ENCODE peak calls at places on chromosomes 7 and 10, in four cellular contexts. O is HCT116, L is A549, U is GM23338. Z is an unnamed sample.
A peak's percentile ranks its signal among the peaks of the same experiment; 100 is the strongest.

GRCh38 chr7:50362712-50363282 is 58.3 kb downstream of the IKZF1 start:
- DNase-seq in O (no peak), L (no peak), U (peak; percentile 32), Z (no peak)

GRCh38 chr7:78762625-78763024 is 690.8 kb downstream of the MAGI2 start:
- DNase-seq in O (no peak), L (no peak), U (no peak), Z (no peak)

GRCh38 chr10:43076876-43077420 is at the start of gene RET:
- DNase-seq in O (no peak), L (peak; percentile 65), U (peak; percentile 75), Z (no peak)

GRCh38 chr7:101435461-101436225 is 73.0 kb downstream of the COL26A1 start:
- DNase-seq in O (no peak), L (no peak), U (peak; percentile 41), Z (no peak)

GRCh38 chr10:47261121-47261520 is 38.9 kb upstream of the GDF10 start:
- DNase-seq in O (no peak), L (no peak), U (no peak), Z (no peak)

GRCh38 chr10:26221571-26221970 is 5.0 kb downstream of the GAD2 start:
- DNase-seq in O (no peak), L (no peak), U (peak; percentile 37), Z (no peak)

GRCh38 chr10:21572578-21572977 is 38.5 kb downstream of the MLLT10 start:
- DNase-seq in O (no peak), L (no peak), U (no peak), Z (no peak)

GRCh38 chr7:10930551-10930950 is 43.1 kb upstream of the PHF14 start:
- DNase-seq in O (no peak), L (no peak), U (no peak), Z (no peak)

GRCh38 chr10:100812978-100813377 is 67.6 kb downstream of the PAX2 start:
- DNase-seq in O (no peak), L (no peak), U (no peak), Z (no peak)

GRCh38 chr10:74071151-74071550 is 73.2 kb downstream of the VCL start:
- DNase-seq in O (no peak), L (no peak), U (peak; percentile 58), Z (no peak)

GRCh38 chr10:132654708-132655661 is 117.4 kb downstream of the INPP5A start:
- DNase-seq in O (peak; percentile 7), L (peak; percentile 86), U (peak; percentile 78), Z (no peak)

GRCh38 chr7:158351051-158351450 is 236.6 kb downstream of the PTPRN2 start:
- DNase-seq in O (no peak), L (no peak), U (no peak), Z (no peak)

GRCh38 chr7:96739167-96739566 is 29.5 kb upstream of the SEM1 start:
- DNase-seq in O (no peak), L (no peak), U (no peak), Z (no peak)

GRCh38 chr10:125662616-125663015 is 20.3 kb downstream of the TEX36 start:
- DNase-seq in O (peak; percentile 71), L (no peak), U (no peak), Z (no peak)

GRCh38 chr10:79424221-79425073 is 21.0 kb downstream of the ZCCHC24 start:
- DNase-seq in O (no peak), L (no peak), U (no peak), Z (no peak)
- TF ChIP-seq REST in O (no peak), L (no peak), U (no peak), Z (no peak)

GRCh38 chr10:29604291-29604825 is 30.4 kb downstream of the SVIL start:
- DNase-seq in O (no peak), L (no peak), U (no peak), Z (no peak)
- H3K4me1 ChIP-seq in O (no peaks in the 10 kb centered on the region), L (no peaks in the 10 kb centered on the region), U (peaks cover 13% of the 10 kb centered on the region), Z (peaks cover 14% of the 10 kb centered on the region)

GRCh38 chr10:88841316-88842111 is 10.1 kb downstream of the ANKRD22 start:
- DNase-seq in O (no peak), L (no peak), U (no peak), Z (no peak)
- TF ChIP-seq REST in O (no peak), L (no peak), U (no peak), Z (no peak)

DNA sequence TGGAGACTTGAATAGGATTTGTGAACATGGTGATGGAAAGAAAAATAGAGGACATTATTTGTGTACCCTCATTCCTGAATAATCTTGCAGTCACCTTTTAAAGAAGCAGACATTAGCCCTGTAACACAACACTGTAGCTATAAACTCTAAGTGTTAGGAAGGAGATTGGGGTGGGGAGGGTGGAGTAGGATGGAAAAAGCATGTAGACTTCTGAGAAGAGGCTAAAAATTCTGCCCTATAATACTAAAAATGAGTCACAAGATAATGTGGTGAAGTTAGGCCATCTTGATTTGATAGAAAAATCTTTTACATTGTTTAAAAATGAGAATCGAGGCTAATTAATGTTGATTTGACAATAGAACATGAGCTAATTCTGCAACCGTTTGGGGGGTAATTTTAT is 128.8 kb downstream of the LCOR start:
- DNase-seq in O (no peak), L (no peak), U (no peak), Z (no peak)
- H3K4me1 ChIP-seq in O (no peaks in the 10 kb centered on the region), L (no peaks in the 10 kb centered on the region), U (no peaks in the 10 kb centered on the region), Z (no peaks in the 10 kb centered on the region)

DNA sequence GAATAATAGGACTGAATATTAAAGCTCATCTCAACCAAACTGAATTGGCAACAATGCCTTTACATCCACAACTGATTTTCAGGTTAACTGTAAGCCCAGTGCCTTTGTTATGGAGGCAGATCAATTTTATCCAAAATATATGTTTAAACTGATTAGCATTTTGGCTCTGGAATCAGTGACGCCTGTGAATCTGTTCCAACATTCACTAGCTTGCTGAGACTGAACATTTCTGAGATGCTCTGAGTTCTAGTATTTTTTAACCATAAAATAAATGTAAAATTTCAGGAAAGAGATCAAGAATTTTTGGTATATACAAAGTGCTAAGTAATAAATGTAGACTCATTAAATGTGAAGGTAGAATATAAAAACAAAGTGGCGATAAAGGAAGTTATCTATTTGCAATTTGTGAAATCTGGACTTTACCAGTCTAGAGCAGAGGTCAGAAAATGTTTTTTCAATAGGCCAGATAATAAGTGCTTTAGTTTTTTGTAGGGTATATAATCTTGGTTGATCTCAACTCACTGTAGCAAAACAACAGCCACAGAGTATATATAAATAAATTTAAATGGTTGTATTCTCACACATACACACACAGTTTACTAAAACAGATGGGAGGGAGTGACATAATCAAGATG is 560.3 kb downstream of the ZWINT start:
- DNase-seq in O (no peak), L (no peak), U (no peak), Z (no peak)
- TF ChIP-seq REST in O (no peak), L (no peak), U (no peak), Z (no peak)

GRCh38 chr10:104120903-104121484 is 977 bp upstream of the SFR1 start:
- DNase-seq in O (peak; percentile 98), L (peak; percentile 77), U (peak; percentile 97), Z (peak; percentile 81)
- H3K4me1 ChIP-seq in O (peaks cover 48% of the 10 kb centered on the region), L (peaks cover 58% of the 10 kb centered on the region), U (peaks cover 14% of the 10 kb centered on the region), Z (peaks cover 24% of the 10 kb centered on the region)

GRCh38 chr10:71948496-71949067 is 15.6 kb upstream of the CHST3 start:
- DNase-seq in O (no peak), L (no peak), U (no peak), Z (no peak)
- TF ChIP-seq REST in O (no peak), L (no peak), U (no peak), Z (no peak)

GRCh38 chr10:13712799-13713581 is 126.2 kb downstream of the PRPF18 start:
- DNase-seq in O (peak; percentile 44), L (peak; percentile 50), U (no peak), Z (peak; percentile 38)
- H3K4me1 ChIP-seq in O (peaks cover 17% of the 10 kb centered on the region), L (peaks cover 17% of the 10 kb centered on the region), U (peaks cover 26% of the 10 kb centered on the region), Z (peaks cover 12% of the 10 kb centered on the region)

DNA sequence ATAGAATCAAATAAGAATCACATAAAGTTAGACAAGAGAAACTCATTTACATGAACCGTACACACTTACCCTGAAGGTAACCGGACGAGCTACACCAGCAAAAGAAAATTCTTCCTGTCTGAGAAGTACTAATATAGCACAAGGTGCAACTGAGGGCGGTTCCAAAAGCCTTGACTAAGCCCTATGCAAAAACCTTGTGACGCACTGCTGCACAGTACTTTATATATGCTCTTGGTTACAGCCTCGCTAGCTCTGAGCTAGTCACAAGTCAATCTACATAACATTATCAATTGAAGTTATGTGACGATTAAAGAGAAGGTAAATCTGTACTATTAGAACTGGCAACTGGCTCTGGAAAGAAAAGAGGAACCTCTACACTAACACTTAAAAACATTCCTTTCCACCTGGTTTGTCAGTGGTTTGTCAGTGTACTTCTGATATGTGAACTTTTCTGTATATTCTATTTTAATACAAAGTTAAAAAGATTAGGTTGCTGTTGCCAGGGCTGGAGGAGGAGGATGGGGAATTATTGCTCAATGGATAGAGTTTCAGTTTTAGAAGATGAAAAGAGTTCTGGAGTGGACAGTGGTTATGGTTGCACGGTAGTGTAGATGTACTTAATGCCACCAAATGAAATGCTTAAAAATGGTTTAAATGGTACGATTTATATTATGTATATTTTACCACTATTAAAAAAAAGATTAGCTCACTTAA is 21.6 kb downstream of the NT5C3A start:
- DNase-seq in O (no peak), L (no peak), U (no peak), Z (no peak)
- TF ChIP-seq REST in O (no peak), L (no peak), U (no peak), Z (no peak)

GRCh38 chr7:22718200-22718711 is 8.7 kb upstream of the IL6 start:
- DNase-seq in O (no peak), L (no peak), U (no peak), Z (peak; percentile 98)
- H3K4me1 ChIP-seq in O (no peaks in the 10 kb centered on the region), L (peaks cover 23% of the 10 kb centered on the region), U (peaks cover 11% of the 10 kb centered on the region), Z (peaks cover 31% of the 10 kb centered on the region)

Z was measured in Panc1.